ENCODE peak calls at places on chromosomes 11 and 22, in four cellular contexts. K, B, Y and O are unnamed samples.

GRCh38 chr11:77249427-77249826 is 52.1 kb downstream of the GDPD4 start:
- DNase-seq in K (no peak), Y (no peak), B (no peak), O (no peak)

GRCh38 chr11:72737341-72737740 is 14.9 kb downstream of the ARAP1 start:
- DNase-seq in B (no peak), K (no peak), Y (no peak), O (no peak)

GRCh38 chr22:20194681-20195593 is 44.1 kb upstream of the CCDC188 start:
- DNase-seq in B (no peak), Y (no peak), K (no peak), O (no peak)

GRCh38 chr22:25172153-25172552 is 27.5 kb upstream of the CRYBB3 start:
- DNase-seq in K (no peak), Y (peak), B (peak), O (no peak)

GRCh38 chr11:36146437-36146836 is 142.8 kb downstream of the COMMD9 start:
- DNase-seq in B (no peak), Y (peak), K (no peak), O (no peak)

GRCh38 chr22:50186789-50187523 is 1.2 kb downstream of the TRABD start:
- DNase-seq in Y (no peak), B (no peak), K (no peak), O (no peak)

GRCh38 chr11:18243783-18244362 is 4.6 kb downstream of the SAA2 start:
- DNase-seq in B (peak), K (peak), Y (peak), O (peak)

GRCh38 chr11:32713496-32713895 is 81.0 kb downstream of the CCDC73 start:
- DNase-seq in B (no peak), Y (peak), K (no peak), O (no peak)

GRCh38 chr11:60951611-60951908 is 416 bp downstream of the SLC15A3 start:
- DNase-seq in B (no peak), K (no peak), Y (no peak), O (no peak)

GRCh38 chr22:31825513-31825912 is 71.7 kb downstream of the DEPDC5 start:
- DNase-seq in B (no peak), K (no peak), Y (no peak), O (no peak)

GRCh38 chr11:120867024-120867423 is 156.9 kb upstream of the TBCEL start:
- DNase-seq in K (no peak), B (no peak), Y (no peak), O (no peak)

GRCh38 chr11:76155455-76156232 is 50.7 kb downstream of the WNT11 start:
- DNase-seq in K (no peak), Y (no peak), B (no peak), O (no peak)

GRCh38 chr22:46079093-46079860 is 71.0 kb upstream of the PPARA start:
- DNase-seq in K (no peak), B (no peak), Y (no peak), O (no peak)

GRCh38 chr11:67648140-67648795 is 2.3 kb downstream of the ACY3 start:
- DNase-seq in Y (peak), K (no peak), B (peak), O (no peak)

GRCh38 chr11:114156766-114157165 is 97.3 kb downstream of the ZBTB16 start:
- DNase-seq in K (no peak), B (no peak), Y (no peak), O (no peak)

GRCh38 chr11:9875402-9875801 is 211.5 kb downstream of the SWAP70 start:
- DNase-seq in B (no peak), Y (no peak), K (no peak), O (no peak)

GRCh38 chr22:17172172-17172833 is 13.2 kb upstream of the HDHD5 start:
- DNase-seq in B (no peak), K (no peak), Y (no peak), O (no peak)

GRCh38 chr22:29060251-29060650 is 1.4 kb downstream of the C22orf31 start:
- DNase-seq in Y (no peak), B (no peak), K (no peak), O (no peak)

GRCh38 chr11:78223320-78223954 is 34.7 kb downstream of the USP35 start:
- DNase-seq in B (no peak), Y (no peak), K (peak), O (no peak)

GRCh38 chr11:109023029-109023428 is 358.2 kb downstream of the DDX10 start:
- DNase-seq in B (no peak), K (no peak), Y (no peak), O (no peak)

GRCh38 chr11:60951909-60952741 is at the start of gene SLC15A3:
- DNase-seq in Y (no peak), B (no peak), K (peak), O (peak)

GRCh38 chr22:43343262-43343988 is at the start of gene SCUBE1:
- DNase-seq in B (no peak), Y (peak), K (no peak), O (peak)

GRCh38 chr11:19546325-19546724 is 166.3 kb upstream of the NAV2 start:
- DNase-seq in Y (peak), B (no peak), K (no peak), O (no peak)

GRCh38 chr11:8341966-8342365 is 78.3 kb upstream of the LMO1 start:
- DNase-seq in B (no peak), Y (no peak), K (no peak), O (no peak)

GRCh38 chr11:8345179-8345578 is 81.5 kb upstream of the LMO1 start:
- DNase-seq in Y (no peak), B (no peak), K (no peak), O (no peak)

GRCh38 chr11:8344346-8344745 is 80.7 kb upstream of the LMO1 start:
- DNase-seq in B (no peak), K (no peak), Y (no peak), O (no peak)

GRCh38 chr11:8340299-8340698 is 76.6 kb upstream of the LMO1 start:
- DNase-seq in K (no peak), B (no peak), Y (no peak), O (no peak)

GRCh38 chr11:8342821-8343681 is 79.4 kb upstream of the LMO1 start:
- DNase-seq in K (peak), B (no peak), Y (no peak), O (no peak)
- TF ChIP-seq CEBPB in K (no peak), B (no peak), Y (no peak), O (no peak)

DNA sequence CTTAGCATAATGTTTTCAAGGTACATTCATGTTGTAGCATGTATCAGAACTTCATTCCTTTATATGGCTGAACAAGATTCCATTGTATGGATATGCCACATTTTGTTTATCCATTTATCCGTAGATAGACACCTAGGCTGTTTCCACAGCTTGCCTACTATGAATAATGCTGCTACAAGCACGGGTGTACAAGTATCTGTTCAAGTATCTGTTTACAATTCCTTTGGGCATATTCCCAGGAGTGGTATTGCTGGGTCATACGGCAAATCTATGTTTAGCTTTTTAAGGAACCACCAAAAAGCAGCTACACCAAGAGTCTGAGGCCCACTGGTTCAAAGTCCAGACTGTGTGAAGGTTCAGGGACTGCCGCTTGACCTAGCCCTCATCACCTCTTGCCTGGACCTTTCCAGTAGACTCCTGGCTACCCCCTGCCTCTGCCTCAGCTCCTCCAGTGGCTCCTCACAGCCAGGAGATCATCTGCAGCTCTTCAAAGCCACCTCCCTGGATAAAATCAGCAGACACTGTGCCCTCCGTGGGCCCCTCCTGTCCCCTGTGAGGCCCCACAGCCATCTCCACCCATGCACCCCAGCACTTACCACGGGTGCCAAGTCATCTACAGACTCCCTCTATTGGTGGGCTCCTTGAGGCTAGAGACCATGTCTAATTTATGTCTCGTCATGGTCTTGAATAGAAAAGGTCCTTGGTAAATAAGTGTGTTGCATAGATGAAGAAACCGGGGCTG is 160.3 kb downstream of the MN1 start:
- DNase-seq in K (no peak), B (no peak), Y (no peak), O (no peak)
- TF ChIP-seq CEBPB in K (no peak), B (no peak), Y (no peak), O (no peak)

DNA sequence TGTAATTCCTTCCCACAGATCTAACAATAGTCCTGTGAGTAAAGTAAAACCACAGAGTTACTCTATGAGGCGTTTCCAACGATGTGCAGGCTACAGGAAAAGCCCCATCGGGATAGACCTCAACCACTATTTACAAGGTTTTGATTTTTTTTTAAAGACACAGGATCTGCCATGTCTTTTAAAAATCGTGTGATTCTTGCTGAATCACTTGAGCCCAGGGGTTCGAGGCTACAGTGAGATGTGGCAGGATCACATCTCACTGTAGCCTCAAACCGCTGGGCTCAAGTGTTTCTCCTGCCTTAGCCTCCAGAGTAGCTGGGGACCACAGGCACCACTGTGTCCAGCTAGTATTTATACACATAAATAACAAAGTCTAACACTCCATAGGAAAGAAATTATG is 7.8 kb downstream of the TAF1D start:
- DNase-seq in K (no peak), B (no peak), Y (no peak), O (no peak)
- TF ChIP-seq CEBPB in K (no peak), B (no peak), Y (no peak), O (no peak)

GRCh38 chr11:2761131-2762030 is 61.6 kb upstream of the KCNQ1OT1 start:
- DNase-seq in Y (no peak), K (no peak), B (no peak), O (peak)

GRCh38 chr11:2763939-2764338 is 64.1 kb upstream of the KCNQ1OT1 start:
- DNase-seq in B (no peak), Y (no peak), K (no peak), O (no peak)

GRCh38 chr11:2760196-2760871 is 60.5 kb upstream of the KCNQ1OT1 start:
- DNase-seq in B (no peak), K (no peak), Y (no peak), O (peak)

GRCh38 chr11:2762451-2762850 is 62.7 kb upstream of the KCNQ1OT1 start:
- DNase-seq in K (no peak), Y (no peak), B (no peak), O (no peak)

DNA sequence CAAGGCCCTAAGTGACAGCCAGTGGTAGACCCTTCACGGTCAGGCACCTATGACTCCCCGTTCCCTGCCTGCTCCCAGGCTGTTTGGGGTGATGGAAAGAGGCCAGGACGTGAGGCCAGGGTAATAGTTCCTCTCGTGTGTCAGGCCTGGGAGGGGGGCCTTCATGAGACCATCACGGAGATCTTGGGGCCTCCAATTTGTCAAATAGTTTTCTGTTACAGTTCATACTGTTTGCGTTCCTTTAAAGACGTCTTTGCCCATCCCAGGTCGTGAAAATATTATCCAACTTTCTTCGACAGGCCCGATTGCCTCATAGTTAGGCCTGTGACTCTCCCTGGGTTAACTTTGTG is 62.2 kb upstream of the KCNQ1OT1 start:
- DNase-seq in K (no peak), B (no peak), Y (no peak), O (no peak)
- TF ChIP-seq CEBPB in K (no peak), B (no peak), Y (no peak), O (no peak)

DNA sequence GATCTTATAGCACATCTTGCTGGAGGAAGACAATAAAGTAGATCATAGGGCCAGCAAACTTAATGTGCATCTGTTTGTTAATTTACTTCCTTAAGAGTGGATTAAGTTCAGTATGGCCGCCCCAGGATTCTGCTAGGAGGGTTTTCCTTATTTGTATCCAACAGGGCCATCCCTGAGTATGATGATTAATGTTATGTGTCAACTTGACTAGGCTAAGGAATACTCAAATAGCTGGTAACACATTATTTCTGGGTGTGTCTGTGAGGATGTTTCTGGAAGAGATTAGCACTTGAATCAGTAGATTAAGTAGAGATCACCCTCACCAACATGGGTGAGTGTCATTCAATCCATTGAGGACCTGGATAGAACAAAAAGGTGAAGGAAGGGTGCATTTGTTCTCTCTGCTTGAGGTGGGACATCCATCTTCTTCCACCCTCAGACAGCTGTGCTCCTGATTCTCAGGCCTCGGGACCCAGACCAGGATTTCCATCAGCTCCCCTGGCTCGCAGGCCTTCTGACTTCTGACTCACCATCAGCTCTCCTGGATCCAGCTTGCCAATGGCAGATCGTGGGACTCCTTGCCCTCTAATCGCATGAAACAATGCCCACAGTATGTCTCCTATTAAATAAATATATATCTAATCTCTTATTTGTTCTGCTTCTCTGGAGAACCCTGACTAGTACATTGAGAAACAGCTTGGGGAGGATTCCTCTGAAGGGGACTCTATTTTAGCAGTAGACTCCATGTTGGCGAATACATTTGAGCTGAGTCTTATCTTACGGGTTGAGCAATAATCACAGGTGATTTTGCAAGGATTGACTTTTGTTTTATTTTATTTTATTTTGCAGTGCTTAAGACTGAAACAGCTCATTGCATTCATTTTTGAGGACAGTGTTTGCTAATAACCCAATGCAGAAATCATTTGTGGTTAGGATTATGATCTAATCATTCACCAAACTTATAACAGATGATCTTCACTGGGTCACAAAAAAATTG is 9.0 kb upstream of the ZBTB44 start:
- DNase-seq in Y (no peak), B (no peak), K (no peak), O (no peak)
- TF ChIP-seq CEBPB in Y (no peak), B (peak), K (no peak), O (no peak)